ENCODE peak calls at places on chromosome 1, in six cellular contexts. V is occipital lobe, M is GM06990, G is NB4, B is NCI-H345, Q is pulmonary artery endothelial cell. P is an unnamed sample.

GRCh38 chr1:205312866-205313680 is 8.5 kb downstream of the NUAK2 start:
- DNase-seq in V (no peak), M (no peak), G (no peak), B (no peak), Q (no peak), P (no peak)

GRCh38 chr1:193663965-193664364 is 477.6 kb upstream of the B3GALT2 start:
- DNase-seq in V (no peak), M (no peak), G (no peak), B (no peak), Q (no peak), P (no peak)

GRCh38 chr1:39337067-39337466 is 132.6 kb downstream of the MACF1 start:
- DNase-seq in V (no peak), M (no peak), G (no peak), B (no peak), Q (no peak), P (no peak)

GRCh38 chr1:85027242-85027983 is 20.9 kb downstream of the MCOLN3 start:
- DNase-seq in V (no peak), M (no peak), G (no peak), B (no peak), Q (no peak), P (no peak)

GRCh38 chr1:159853417-159853816 is 9.0 kb downstream of the VSIG8 start:
- DNase-seq in V (no peak), M (no peak), G (no peak), B (no peak), Q (no peak), P (no peak)

GRCh38 chr1:181516706-181517105 is 33.4 kb downstream of the CACNA1E start:
- DNase-seq in V (no peak), M (no peak), G (no peak), B (no peak), Q (no peak), P (no peak)

GRCh38 chr1:93028542-93028941 is 50.5 kb upstream of the MTF2 start:
- DNase-seq in V (no peak), M (no peak), G (no peak), B (no peak), Q (no peak), P (no peak)

GRCh38 chr1:5415621-5416020 is 576.6 kb downstream of the NPHP4 start:
- DNase-seq in V (no peak), M (no peak), G (no peak), B (peak), Q (no peak), P (no peak)

GRCh38 chr1:20080441-20081330 is 10.7 kb downstream of the PLA2G5 start:
- DNase-seq in V (no peak), M (peak), G (peak), B (no peak), Q (no peak), P (no peak)

GRCh38 chr1:59052194-59052593 is 244.7 kb upstream of the FGGY start:
- DNase-seq in V (no peak), M (no peak), G (no peak), B (no peak), Q (no peak), P (no peak)

GRCh38 chr1:59089922-59090457 is 206.9 kb upstream of the FGGY start:
- DNase-seq in V (no peak), M (no peak), G (no peak), B (no peak), Q (no peak), P (no peak)

GRCh38 chr1:39090757-39091156 is 64.6 kb downstream of the NDUFS5 start:
- DNase-seq in V (no peak), M (no peak), G (no peak), B (no peak), Q (no peak), P (no peak)

GRCh38 chr1:2159124-2159523 is 35.4 kb downstream of the FAAP20 start:
- DNase-seq in V (no peak), M (no peak), G (peak), B (no peak), Q (no peak), P (no peak)

GRCh38 chr1:11158720-11159321 is 30.3 kb upstream of the ANGPTL7 start:
- DNase-seq in V (no peak), M (no peak), G (no peak), B (no peak), Q (no peak), P (no peak)

P was measured in NCI-H2029.